ENCODE peak calls at places on chromosomes 11 and 22, in five cellular contexts. F is nephron progenitor cell; P is HEK293T; C is M059J; M is stimulated activated CD8-positive, alpha-beta memory T cell treated with anti-CD3 and anti-CD28 coated beads, Interleukin-15, amount 100 ng/mL, for 1 hour. L is an unnamed sample.

GRCh38 chr11:13260963-13261599 is 16.5 kb upstream of the BMAL1 start:
- DNase-seq in F (no peak), P (no peak), C (peak; percentile 76), M (no peak), L (no peak)

GRCh38 chr11:17650601-17650911 is 68.8 kb upstream of the MYOD1 start:
- DNase-seq in F (no peak), P (no peak), C (no peak), M (no peak), L (no peak)

GRCh38 chr11:2096919-2097301 is 42.3 kb downstream of the IGF2 start:
- DNase-seq in F (no peak), P (no peak), C (no peak), M (no peak), L (no peak)

GRCh38 chr11:67006029-67006884 is 16.7 kb upstream of the SYT12 start:
- DNase-seq in F (no peak), P (peak; percentile 73), C (peak; percentile 48), M (no peak), L (peak; percentile 92)

GRCh38 chr11:35798983-35799382 is 136.4 kb downstream of the TRIM44 start:
- DNase-seq in F (no peak), P (no peak), C (no peak), M (no peak), L (no peak)

GRCh38 chr11:9808943-9809342 is 145.1 kb downstream of the SWAP70 start:
- DNase-seq in F (no peak), P (no peak), C (peak; percentile 81), M (no peak), L (no peak)

GRCh38 chr22:49305966-49306631 is 521.6 kb downstream of the BRD1 start:
- DNase-seq in F (no peak), P (no peak), C (no peak), M (no peak), L (no peak)

GRCh38 chr11:133331031-133331430 is 201.3 kb downstream of the OPCML start:
- DNase-seq in F (no peak), P (no peak), C (no peak), M (no peak), L (no peak)

GRCh38 chr22:28874816-28875320 is 8.5 kb upstream of the ZNRF3 start:
- DNase-seq in F (no peak), P (no peak), C (no peak), M (no peak), L (no peak)

GRCh38 chr11:62694455-62695167 is 5.3 kb upstream of the LRRN4CL start:
- DNase-seq in F (peak; percentile 80), P (peak; percentile 69), C (peak; percentile 72), M (peak; percentile 69), L (peak; percentile 68)

GRCh38 chr11:85095239-85095638 is 531.9 kb downstream of the DLG2 start:
- DNase-seq in F (no peak), P (no peak), C (no peak), M (no peak), L (no peak)

GRCh38 chr11:47523491-47524199 is 29.3 kb downstream of the CELF1 start:
- DNase-seq in F (no peak), P (no peak), C (peak; percentile 90), M (no peak), L (no peak)